ENCODE peak calls at places on chromosomes 1 and 21, in five cellular contexts. P, G, U, V and C are unnamed samples. For H3K9me3, the result is how much of the 10 kb centered on the place peaks cover.

GRCh38 chr1:84442256-84442655 is 36.8 kb upstream of the RPF1 start:
- DNase-seq in P (no peak), G (peak), U (no peak), V (peak), C (peak)

GRCh38 chr21:25862596-25862995 is 127.8 kb downstream of the GABPA start:
- DNase-seq in P (no peak), G (no peak), U (no peak), V (peak), C (no peak)

GRCh38 chr1:189033171-189033570 is 1444.5 kb downstream of the BRINP3 start:
- DNase-seq in P (no peak), G (no peak), U (no peak), V (no peak), C (no peak)

GRCh38 chr1:15681346-15682290 is 2.5 kb upstream of the PLEKHM2 start:
- DNase-seq in P (no peak), G (no peak), U (no peak), V (no peak), C (no peak)

GRCh38 chr21:42148097-42148496 is 70.8 kb upstream of the ABCG1 start:
- DNase-seq in P (no peak), G (no peak), U (no peak), V (no peak), C (no peak)

GRCh38 chr21:45386336-45386727 is 18.6 kb upstream of the COL18A1 start:
- DNase-seq in P (no peak), G (no peak), U (peak), V (no peak), C (no peak)

GRCh38 chr21:33185852-33186251 is 43.9 kb upstream of the IFNAR2 start:
- DNase-seq in P (no peak), G (no peak), U (no peak), V (no peak), C (no peak)

GRCh38 chr1:225474986-225475820 is 47.4 kb upstream of the LBR start:
- DNase-seq in P (peak), G (no peak), U (no peak), V (peak), C (no peak)

GRCh38 chr21:34517491-34518245 is 5.7 kb upstream of the KCNE1 start:
- DNase-seq in P (no peak), G (no peak), U (no peak), V (no peak), C (no peak)

GRCh38 chr1:228464487-228464983 is 22.6 kb upstream of the RNF187 start:
- DNase-seq in P (peak), G (no peak), U (peak), V (no peak), C (no peak)

GRCh38 chr1:29416267-29416666 is 179.9 kb downstream of the PTPRU start:
- DNase-seq in P (no peak), G (no peak), U (no peak), V (no peak), C (no peak)

GRCh38 chr1:203682401-203683383 is 56.1 kb downstream of the ATP2B4 start:
- DNase-seq in P (peak), G (no peak), U (no peak), V (peak), C (no peak)

GRCh38 chr1:38840281-38840680 is 19.3 kb downstream of the RRAGC start:
- DNase-seq in P (no peak), G (no peak), U (no peak), V (no peak), C (no peak)

GRCh38 chr1:92211166-92211565 is 6.5 kb upstream of the C1orf146 start:
- DNase-seq in P (no peak), G (no peak), U (no peak), V (no peak), C (no peak)

GRCh38 chr1:13628711-13629110 is 45.1 kb downstream of the PDPN start:
- DNase-seq in P (no peak), G (no peak), U (no peak), V (no peak), C (no peak)

GRCh38 chr21:15367061-15367626 is 302.3 kb upstream of the NRIP1 start:
- DNase-seq in P (no peak), G (no peak), U (no peak), V (no peak), C (no peak)

GRCh38 chr1:63593887-63594617 is 841 bp downstream of the PGM1 start:
- DNase-seq in P (peak), G (peak), U (peak), V (no peak), C (no peak)

DNA sequence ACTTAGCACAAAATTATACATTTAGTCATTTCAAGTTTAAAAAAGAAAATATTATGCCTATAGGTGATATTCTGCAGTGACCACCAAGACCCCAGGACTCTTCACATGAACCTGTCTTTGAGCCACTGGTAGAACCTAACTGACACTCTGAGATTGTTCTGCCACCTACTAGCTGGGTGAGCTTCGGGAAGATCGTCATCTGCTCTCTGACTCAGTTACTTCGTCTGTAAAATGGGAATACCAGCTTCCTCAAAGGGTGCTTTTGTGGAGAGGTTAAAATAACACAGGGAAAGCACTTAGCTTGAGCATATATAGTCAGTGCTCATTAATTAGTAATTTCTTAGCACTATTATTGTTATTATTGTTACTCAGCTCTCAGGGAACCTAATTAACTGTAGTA is 228.5 kb upstream of the JUN start:
- DNase-seq in P (no peak), G (no peak), U (no peak), V (no peak), C (no peak)
- H3K27ac ChIP-seq in P (peak), G (peak), U (peak), V (no peak), C (no peak)

GRCh38 chr1:201713093-201713810 is 115.7 kb upstream of the IPO9 start:
- DNase-seq in P (peak), G (peak), U (peak), V (no peak), C (no peak)

GRCh38 chr1:201715801-201716741 is 112.9 kb upstream of the IPO9 start:
- DNase-seq in P (no peak), G (no peak), U (no peak), V (no peak), C (no peak)

GRCh38 chr1:201716742-201717135 is 112.2 kb upstream of the IPO9 start:
- DNase-seq in P (no peak), G (no peak), U (no peak), V (no peak), C (no peak)

GRCh38 chr1:201715351-201715750 is 113.6 kb upstream of the IPO9 start:
- DNase-seq in P (no peak), G (no peak), U (no peak), V (no peak), C (no peak)

DNA sequence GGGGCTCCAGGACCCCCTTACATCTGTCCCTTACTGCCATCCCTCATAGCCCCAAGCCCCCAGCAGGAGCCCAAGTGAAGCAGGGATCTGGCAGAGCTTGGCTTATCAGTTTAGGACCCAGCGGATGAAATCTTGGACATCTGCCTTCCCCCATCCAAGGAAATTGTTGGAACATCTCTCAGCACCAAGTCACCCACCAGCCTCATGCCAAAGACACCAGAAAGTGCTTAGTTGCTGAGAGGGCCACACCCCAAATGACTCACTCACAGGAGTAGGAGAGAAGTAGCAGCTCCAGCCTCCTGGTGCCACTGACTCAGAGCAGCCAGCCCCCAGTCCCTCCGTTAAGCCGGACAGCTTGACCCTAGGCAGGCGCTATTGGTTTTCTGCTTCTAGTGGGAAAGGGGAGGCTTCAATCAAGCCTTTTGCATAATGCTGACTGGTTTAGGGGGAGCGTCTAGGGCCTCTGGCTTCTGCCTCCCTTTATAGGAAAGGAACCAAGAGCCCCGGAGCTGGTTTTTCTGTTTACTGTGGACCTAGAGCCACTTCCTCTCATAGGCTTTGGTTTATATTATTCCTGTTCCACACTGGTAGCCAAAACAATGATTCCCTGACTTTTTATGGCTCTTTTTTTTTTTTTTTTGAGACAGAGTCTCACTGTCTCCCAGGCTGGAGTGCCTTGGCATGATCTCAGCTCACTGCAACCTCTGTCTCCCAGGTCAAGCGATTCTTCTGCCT is 114.2 kb upstream of the IPO9 start:
- DNase-seq in P (peak), G (no peak), U (peak), V (peak), C (no peak)
- TF ChIP-seq POLR2AphosphoS5 in P (peak), G (peak), U (peak), V (no peak), C (no peak)

DNA sequence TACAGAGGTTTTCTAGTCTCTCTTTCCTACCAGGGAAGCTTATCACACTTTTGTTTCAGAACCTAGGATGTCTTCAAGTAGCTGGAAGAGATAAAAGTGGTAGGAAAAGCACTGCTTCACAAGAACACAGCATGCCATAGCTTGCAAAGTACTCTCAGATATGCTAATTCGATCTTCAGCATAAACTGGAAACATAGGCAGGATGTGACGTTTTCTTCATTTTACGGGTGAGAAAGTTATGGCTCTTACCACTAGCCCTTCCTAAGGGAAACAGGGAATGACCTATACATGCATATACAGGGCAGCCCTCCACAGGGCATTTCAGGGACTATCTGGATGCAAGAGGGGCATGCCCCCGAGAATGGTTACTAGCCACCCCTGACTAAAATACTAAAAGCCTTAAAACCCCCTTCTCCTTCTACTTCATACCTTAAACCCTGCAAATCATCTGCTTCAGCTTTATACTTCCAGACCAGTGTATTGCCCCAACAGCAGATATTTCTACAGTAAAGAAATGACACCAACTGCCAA is 2.5 kb downstream of the C1orf116 start:
- DNase-seq in P (no peak), G (no peak), U (no peak), V (no peak), C (no peak)
- H3K9me3 ChIP-seq in P (under half), G (under half), U (under half), V (under half), C (under half)

GRCh38 chr1:200741808-200742207 is 3.1 kb downstream of the CAMSAP2 start:
- DNase-seq in P (no peak), G (no peak), U (no peak), V (no peak), C (no peak)

GRCh38 chr1:200739499-200740290 is 1.0 kb downstream of the CAMSAP2 start:
- DNase-seq in P (peak), G (peak), U (peak), V (peak), C (no peak)

GRCh38 chr1:200738733-200739498 is at the start of gene CAMSAP2:
- DNase-seq in P (peak), G (peak), U (peak), V (peak), C (peak)

GRCh38 chr1:200738348-200738732 is 353 bp upstream of the CAMSAP2 start:
- DNase-seq in P (no peak), G (no peak), U (no peak), V (no peak), C (no peak)

GRCh38 chr1:200740291-200741212 is 1.9 kb downstream of the CAMSAP2 start:
- DNase-seq in P (no peak), G (no peak), U (no peak), V (no peak), C (no peak)
- H3K27ac ChIP-seq in P (peak), G (peak), U (peak), V (no peak), C (no peak)

GRCh38 chr1:59593798-59594790 is 220.7 kb upstream of the HOOK1 start:
- DNase-seq in P (no peak), G (no peak), U (no peak), V (no peak), C (no peak)

GRCh38 chr1:59596956-59597355 is 217.8 kb upstream of the HOOK1 start:
- DNase-seq in P (no peak), G (no peak), U (no peak), V (no peak), C (no peak)

GRCh38 chr1:59595774-59596173 is 219.0 kb upstream of the HOOK1 start:
- DNase-seq in P (no peak), G (peak), U (no peak), V (no peak), C (no peak)

GRCh38 chr1:59597420-59598199 is 217.1 kb upstream of the HOOK1 start:
- DNase-seq in P (no peak), G (no peak), U (no peak), V (no peak), C (no peak)

DNA sequence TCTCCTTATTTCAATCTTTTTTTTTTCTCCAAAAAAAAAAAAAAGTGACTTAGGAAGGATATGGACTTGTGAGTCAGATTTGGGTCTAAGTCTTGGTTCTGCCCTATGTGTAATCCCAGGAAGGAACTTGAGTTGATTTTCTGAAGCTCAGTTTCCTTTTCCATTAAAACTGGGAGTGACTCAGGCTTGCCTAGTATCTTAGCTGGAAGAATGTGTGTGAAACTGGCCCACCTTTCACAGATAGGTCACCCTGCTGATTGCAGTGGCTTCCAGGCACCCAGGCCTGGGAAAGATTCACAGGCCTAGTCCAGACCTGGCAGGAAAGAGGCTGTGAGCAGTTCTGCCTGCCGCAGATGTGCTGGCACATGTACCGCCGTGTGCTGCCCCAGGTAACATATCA is 218.3 kb upstream of the HOOK1 start:
- DNase-seq in P (no peak), G (peak), U (no peak), V (no peak), C (no peak)
- TF ChIP-seq POLR2AphosphoS5 in P (no peak), G (no peak), U (no peak), V (no peak), C (no peak)

DNA sequence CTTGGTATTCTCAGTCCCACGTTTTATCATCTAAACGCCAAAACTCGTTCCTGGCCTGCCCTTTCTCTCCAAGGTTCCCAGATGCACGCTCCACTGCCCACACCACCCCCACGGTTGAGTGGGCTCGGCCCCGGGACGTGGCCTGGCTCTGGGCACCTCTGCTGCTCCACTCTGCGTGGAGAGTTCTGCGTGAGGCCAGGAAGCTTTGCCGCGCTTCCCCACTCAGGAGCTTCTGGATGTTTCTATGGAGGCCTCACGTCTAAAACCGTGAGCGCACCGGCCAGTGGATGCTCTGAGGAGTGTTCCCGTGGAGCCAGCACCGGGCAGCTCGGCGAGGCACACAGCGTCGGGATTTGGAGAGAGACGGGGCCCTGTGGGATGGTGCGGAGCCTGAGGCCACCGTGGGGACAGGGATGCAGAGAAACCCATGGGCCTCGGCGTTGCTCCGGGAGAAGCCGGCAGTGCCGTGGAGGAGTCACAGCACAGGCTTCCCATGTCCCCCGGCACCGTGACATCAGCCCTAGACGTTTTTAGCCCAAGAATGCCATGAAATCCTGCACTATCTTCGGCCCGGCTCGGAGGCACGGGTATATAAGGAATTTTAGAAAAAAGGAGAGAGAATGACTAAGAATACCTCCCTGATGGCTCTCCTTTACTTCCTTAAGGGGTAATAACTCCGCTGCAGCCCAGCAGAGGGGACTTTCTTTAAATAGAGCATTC is 125.9 kb downstream of the PRDM16 start:
- DNase-seq in P (no peak), G (no peak), U (no peak), V (no peak), C (no peak)
- H3K9me3 ChIP-seq in P (under half), G (under half), U (under half), V (under half), C (under half)